ENCODE peak calls at places on chromosome 18, in eight cellular contexts. W is posterior cingulate gyrus; C is stromal cell of bone marrow; X is stimulated activated CD4-positive, alpha-beta T cell treated with anti-CD3 and anti-CD28 coated beads, TNF-alpha, amount 100 ng/mL, for 4 hours; H is body of pancreas; S is NCI-H510A treated with DMSO at 0.1 percent for 48 hours; T is PC-9; U is stimulated activated CD8-positive, alpha-beta memory T cell treated with anti-CD3 and anti-CD28 coated beads, Interleukin-2, amount 100 ng/mL, for 1 hour. P is an unnamed sample.

GRCh38 chr18:3037423-3037915 is 24.5 kb upstream of the LPIN2 start:
- DNase-seq in T (peak; percentile 95), U (no peak), H (peak; percentile 39), X (no peak), S (peak; percentile 54), C (peak; percentile 13), W (no peak), P (peak; percentile 13)

GRCh38 chr18:48852292-48852691 is 98.5 kb downstream of the SMAD7 start:
- DNase-seq in X (no peak), C (no peak), T (no peak), W (peak; percentile 13), H (no peak), S (no peak), U (no peak), P (no peak)

GRCh38 chr18:31821452-31822171 is 60.9 kb upstream of the SLC25A52 start:
- DNase-seq in H (no peak), C (no peak), T (no peak), W (no peak), S (no peak), U (no peak), X (no peak), P (no peak)

GRCh38 chr18:48940854-48941531 is 9.8 kb downstream of the SMAD7 start:
- DNase-seq in H (no peak), U (peak; percentile 76), T (no peak), X (peak; percentile 53), W (no peak), C (no peak), S (no peak), P (peak; percentile 80)

GRCh38 chr18:24050916-24051255 is 36.3 kb downstream of the TTC39C start:
- DNase-seq in H (no peak), C (no peak), W (no peak), U (no peak), T (no peak), S (no peak), X (no peak), P (no peak)

GRCh38 chr18:23725351-23725750 is 36.1 kb downstream of the LAMA3 start:
- DNase-seq in H (no peak), U (no peak), T (no peak), X (no peak), W (no peak), C (no peak), S (no peak), P (no peak)

GRCh38 chr18:44887227-44887631 is 206.5 kb downstream of the SETBP1 start:
- DNase-seq in X (peak; percentile 6), U (no peak), S (no peak), T (peak; percentile 66), C (peak; percentile 60), H (peak; percentile 77), W (no peak), P (peak; percentile 9)

GRCh38 chr18:56475250-56475649 is 163.1 kb downstream of the TXNL1 start:
- DNase-seq in T (no peak), U (no peak), H (no peak), W (no peak), S (no peak), X (no peak), C (no peak), P (no peak)

GRCh38 chr18:11148655-11149440 is 521 bp downstream of the PIEZO2 start:
- DNase-seq in X (no peak), W (no peak), T (no peak), U (no peak), S (no peak), C (no peak), H (no peak), P (no peak)

GRCh38 chr18:7844418-7844817 is 277.3 kb downstream of the PTPRM start:
- DNase-seq in C (no peak), T (no peak), U (no peak), W (no peak), X (no peak), H (no peak), S (no peak), P (no peak)

GRCh38 chr18:11944786-11945185 is 36.5 kb upstream of the IMPA2 start:
- DNase-seq in T (no peak), X (no peak), S (no peak), H (no peak), W (no peak), C (no peak), U (no peak), P (no peak)

GRCh38 chr18:47413327-47413726 is 161.9 kb upstream of the SKOR2 start:
- DNase-seq in T (no peak), W (no peak), S (no peak), C (peak; percentile 2), U (no peak), X (no peak), H (peak; percentile 69), P (no peak)

GRCh38 chr18:76937597-76937996 is 115.2 kb downstream of the ZNF236 start:
- DNase-seq in H (no peak), W (no peak), U (no peak), T (no peak), S (no peak), C (no peak), X (no peak), P (no peak)

GRCh38 chr18:67145586-67146292 is 370.8 kb downstream of the DSEL start:
- DNase-seq in W (no peak), H (no peak), C (no peak), X (no peak), S (no peak), U (no peak), T (no peak), P (no peak)

GRCh38 chr18:12520442-12520992 is 112.8 kb downstream of the PRELID3A start:
- DNase-seq in C (no peak), U (no peak), S (no peak), T (no peak), H (no peak), X (no peak), W (no peak), P (no peak)

GRCh38 chr18:28357785-28358401 is 181.0 kb upstream of the CDH2 start:
- DNase-seq in T (no peak), X (no peak), C (no peak), H (no peak), U (no peak), W (no peak), S (no peak), P (no peak)

GRCh38 chr18:961644-962355 is 57.1 kb downstream of the ADCYAP1 start:
- DNase-seq in U (peak; percentile 22), T (no peak), C (peak; percentile 18), W (peak; percentile 74), S (peak; percentile 23), X (no peak), H (peak; percentile 37), P (peak; percentile 11)

GRCh38 chr18:46759885-46760284 is 3.0 kb upstream of the ST8SIA5 start:
- DNase-seq in H (no peak), T (no peak), W (no peak), C (no peak), S (no peak), X (no peak), U (no peak), P (no peak)

GRCh38 chr18:4758980-4759379 is 303.9 kb upstream of the DLGAP1 start:
- DNase-seq in H (no peak), C (no peak), W (no peak), T (no peak), X (no peak), S (no peak), U (no peak), P (no peak)

GRCh38 chr18:75638223-75638596 is 210.7 kb upstream of the SMIM21 start:
- DNase-seq in S (no peak), T (no peak), X (no peak), U (no peak), H (no peak), C (peak; percentile 28), W (no peak), P (no peak)

GRCh38 chr18:32349728-32350395 is 120.8 kb downstream of the GAREM1 start:
- DNase-seq in C (peak; percentile 83), X (no peak), W (no peak), S (peak; percentile 41), U (no peak), H (peak; percentile 89), T (peak; percentile 73), P (no peak)

GRCh38 chr18:493974-494601 is 6.4 kb downstream of the COLEC12 start:
- DNase-seq in H (no peak), X (no peak), S (no peak), U (no peak), W (no peak), T (no peak), C (no peak), P (no peak)

GRCh38 chr18:79401494-79402208 is 5.9 kb downstream of the NFATC1 start:
- DNase-seq in X (no peak), H (no peak), U (no peak), T (no peak), S (no peak), W (peak; percentile 62), C (no peak), P (no peak)

P was measured in germinal center.